ENCODE peak calls at places on chromosome 1, in ten cellular contexts. One of them, this sample, is unnamed. For H3K4me1, H3K27me3 and H3K36me3, the result is how much of the 10 kb centered on the place peaks cover.

GRCh38 chr1:1285102-1285571 is 4.9 kb downstream of the SCNN1D start:
- DNase-seq in left ventricle myocardium inferior: no peak
- DNase-seq in naive thymus-derived CD4-positive, alpha-beta T cell: no peak
- DNase-seq in IMR-90: no peak
- DNase-seq in thoracic aorta: no peak
- DNase-seq in right lobe of liver: no peak
- DNase-seq in neuronal stem cell: no peak
- DNase-seq in psoas muscle: peak
- DNase-seq in upper lobe of right lung: no peak
- DNase-seq in Caco-2: no peak
- DNase-seq in this sample: no peak

GRCh38 chr1:212119397-212119837 is 83.9 kb downstream of the DTL start:
- DNase-seq in thoracic aorta: no peak
- DNase-seq in right lobe of liver: no peak
- DNase-seq in psoas muscle: peak
- DNase-seq in neuronal stem cell: no peak
- DNase-seq in Caco-2: no peak
- DNase-seq in IMR-90: no peak
- DNase-seq in left ventricle myocardium inferior: peak
- DNase-seq in naive thymus-derived CD4-positive, alpha-beta T cell: no peak
- DNase-seq in upper lobe of right lung: no peak
- DNase-seq in this sample: no peak

GRCh38 chr1:27011058-27011764 is 1.4 kb downstream of the TENT5B start:
- DNase-seq in naive thymus-derived CD4-positive, alpha-beta T cell: no peak
- DNase-seq in left ventricle myocardium inferior: no peak
- DNase-seq in thoracic aorta: peak
- DNase-seq in neuronal stem cell: peak
- DNase-seq in Caco-2: peak
- DNase-seq in upper lobe of right lung: peak
- DNase-seq in IMR-90: peak
- DNase-seq in psoas muscle: peak
- DNase-seq in right lobe of liver: no peak
- DNase-seq in this sample: no peak

GRCh38 chr1:198943484-198943883 is 304.6 kb downstream of the PTPRC start:
- DNase-seq in psoas muscle: no peak
- DNase-seq in thoracic aorta: no peak
- DNase-seq in Caco-2: no peak
- DNase-seq in upper lobe of right lung: no peak
- DNase-seq in neuronal stem cell: no peak
- DNase-seq in IMR-90: no peak
- DNase-seq in right lobe of liver: no peak
- DNase-seq in naive thymus-derived CD4-positive, alpha-beta T cell: no peak
- DNase-seq in left ventricle myocardium inferior: no peak
- DNase-seq in this sample: no peak

GRCh38 chr1:159146996-159147395 is 24.4 kb upstream of the CADM3 start:
- DNase-seq in Caco-2: no peak
- DNase-seq in right lobe of liver: no peak
- DNase-seq in upper lobe of right lung: no peak
- DNase-seq in thoracic aorta: no peak
- DNase-seq in neuronal stem cell: no peak
- DNase-seq in left ventricle myocardium inferior: no peak
- DNase-seq in IMR-90: no peak
- DNase-seq in naive thymus-derived CD4-positive, alpha-beta T cell: no peak
- DNase-seq in psoas muscle: no peak
- DNase-seq in this sample: no peak

GRCh38 chr1:104195395-104195794 is 445.7 kb downstream of the AMY1C start:
- DNase-seq in naive thymus-derived CD4-positive, alpha-beta T cell: no peak
- DNase-seq in Caco-2: no peak
- DNase-seq in right lobe of liver: no peak
- DNase-seq in neuronal stem cell: no peak
- DNase-seq in psoas muscle: no peak
- DNase-seq in IMR-90: no peak
- DNase-seq in thoracic aorta: no peak
- DNase-seq in upper lobe of right lung: no peak
- DNase-seq in left ventricle myocardium inferior: no peak
- DNase-seq in this sample: no peak

GRCh38 chr1:1760345-1760650 is 18.0 kb downstream of the NADK start:
- DNase-seq in naive thymus-derived CD4-positive, alpha-beta T cell: no peak
- DNase-seq in neuronal stem cell: no peak
- DNase-seq in left ventricle myocardium inferior: no peak
- DNase-seq in Caco-2: no peak
- DNase-seq in IMR-90: no peak
- DNase-seq in psoas muscle: no peak
- DNase-seq in right lobe of liver: peak
- DNase-seq in thoracic aorta: no peak
- DNase-seq in upper lobe of right lung: no peak
- DNase-seq in this sample: no peak

GRCh38 chr1:184002071-184002470 is 35.5 kb downstream of the COLGALT2 start:
- DNase-seq in neuronal stem cell: no peak
- DNase-seq in upper lobe of right lung: no peak
- DNase-seq in IMR-90: peak
- DNase-seq in left ventricle myocardium inferior: no peak
- DNase-seq in naive thymus-derived CD4-positive, alpha-beta T cell: no peak
- DNase-seq in thoracic aorta: no peak
- DNase-seq in right lobe of liver: no peak
- DNase-seq in psoas muscle: no peak
- DNase-seq in Caco-2: no peak
- DNase-seq in this sample: no peak

GRCh38 chr1:13757693-13758092 is 57.7 kb downstream of the PRDM2 start:
- DNase-seq in upper lobe of right lung: no peak
- DNase-seq in neuronal stem cell: no peak
- DNase-seq in thoracic aorta: no peak
- DNase-seq in right lobe of liver: no peak
- DNase-seq in Caco-2: no peak
- DNase-seq in psoas muscle: no peak
- DNase-seq in IMR-90: no peak
- DNase-seq in left ventricle myocardium inferior: no peak
- DNase-seq in naive thymus-derived CD4-positive, alpha-beta T cell: no peak
- DNase-seq in this sample: no peak
- H3K4me1 ChIP-seq in upper lobe of right lung: half or more
- H3K4me1 ChIP-seq in neuronal stem cell: under half
- H3K4me1 ChIP-seq in thoracic aorta: under half
- H3K4me1 ChIP-seq in right lobe of liver: under half
- H3K4me1 ChIP-seq in Caco-2: under half
- H3K4me1 ChIP-seq in psoas muscle: half or more
- H3K4me1 ChIP-seq in IMR-90: under half
- H3K4me1 ChIP-seq in left ventricle myocardium inferior: half or more
- H3K4me1 ChIP-seq in naive thymus-derived CD4-positive, alpha-beta T cell: half or more
- H3K4me1 ChIP-seq in this sample: half or more

DNA sequence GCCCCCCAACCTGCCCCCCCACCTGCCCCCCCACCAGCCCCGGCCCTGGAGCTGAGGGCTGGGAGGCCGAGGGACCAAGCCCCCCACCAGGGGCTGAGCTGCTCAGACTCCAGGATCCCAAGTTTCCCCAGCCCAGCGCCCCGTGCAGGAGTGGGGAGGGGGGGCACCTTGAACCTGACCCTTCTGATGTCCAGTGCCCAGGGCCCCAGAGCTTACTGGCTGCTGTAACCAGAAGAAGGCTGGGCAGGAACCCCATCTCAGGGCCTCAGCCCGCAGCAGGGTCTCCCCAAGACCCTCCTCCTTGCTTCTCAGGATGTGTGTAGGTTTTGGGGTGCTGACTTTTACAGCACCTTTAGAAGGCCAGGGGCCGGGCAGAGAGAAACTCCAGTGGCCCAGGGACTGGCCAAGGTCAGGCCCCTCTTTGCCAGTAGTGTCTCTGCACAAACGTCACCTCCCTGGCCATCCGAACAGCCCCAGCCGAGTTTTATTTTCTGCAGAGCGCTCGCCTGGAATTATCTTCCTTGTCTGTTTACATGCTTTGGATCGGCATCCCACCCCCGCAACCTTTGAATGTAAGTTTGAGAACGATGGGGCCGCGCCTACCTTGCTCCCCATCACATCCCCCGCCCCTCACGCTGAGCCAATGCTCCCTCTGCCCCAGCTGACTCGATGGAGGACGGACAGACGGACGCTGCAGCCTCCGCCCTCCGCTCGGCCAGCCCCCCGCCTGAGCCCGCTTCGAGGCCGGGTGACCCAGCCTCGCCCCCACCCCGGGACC is 70.1 kb upstream of the CASZ1 start:
- DNase-seq in upper lobe of right lung: peak
- DNase-seq in thoracic aorta: no peak
- DNase-seq in left ventricle myocardium inferior: no peak
- DNase-seq in naive thymus-derived CD4-positive, alpha-beta T cell: no peak
- DNase-seq in psoas muscle: peak
- DNase-seq in neuronal stem cell: no peak
- DNase-seq in right lobe of liver: peak
- DNase-seq in IMR-90: peak
- DNase-seq in Caco-2: peak
- DNase-seq in this sample: no peak
- H3K27me3 ChIP-seq in upper lobe of right lung: under half
- H3K27me3 ChIP-seq in thoracic aorta: under half
- H3K27me3 ChIP-seq in left ventricle myocardium inferior: half or more
- H3K27me3 ChIP-seq in naive thymus-derived CD4-positive, alpha-beta T cell: under half
- H3K27me3 ChIP-seq in psoas muscle: under half
- H3K27me3 ChIP-seq in neuronal stem cell: under half
- H3K27me3 ChIP-seq in right lobe of liver: under half
- H3K27me3 ChIP-seq in IMR-90: half or more
- H3K27me3 ChIP-seq in Caco-2: under half
- H3K27me3 ChIP-seq in this sample: under half

GRCh38 chr1:108817016-108817415 is 39.9 kb downstream of the AKNAD1 start:
- DNase-seq in neuronal stem cell: no peak
- DNase-seq in right lobe of liver: no peak
- DNase-seq in psoas muscle: peak
- DNase-seq in thoracic aorta: no peak
- DNase-seq in upper lobe of right lung: no peak
- DNase-seq in Caco-2: no peak
- DNase-seq in left ventricle myocardium inferior: no peak
- DNase-seq in naive thymus-derived CD4-positive, alpha-beta T cell: no peak
- DNase-seq in IMR-90: peak
- DNase-seq in this sample: no peak

GRCh38 chr1:108816049-108816882 is 40.6 kb downstream of the AKNAD1 start:
- DNase-seq in neuronal stem cell: peak
- DNase-seq in right lobe of liver: no peak
- DNase-seq in left ventricle myocardium inferior: peak
- DNase-seq in Caco-2: no peak
- DNase-seq in naive thymus-derived CD4-positive, alpha-beta T cell: no peak
- DNase-seq in upper lobe of right lung: no peak
- DNase-seq in IMR-90: peak
- DNase-seq in psoas muscle: peak
- DNase-seq in thoracic aorta: peak
- DNase-seq in this sample: no peak

GRCh38 chr1:108813326-108813725 is 43.6 kb downstream of the AKNAD1 start:
- DNase-seq in Caco-2: no peak
- DNase-seq in psoas muscle: no peak
- DNase-seq in upper lobe of right lung: no peak
- DNase-seq in right lobe of liver: no peak
- DNase-seq in IMR-90: no peak
- DNase-seq in left ventricle myocardium inferior: no peak
- DNase-seq in thoracic aorta: no peak
- DNase-seq in naive thymus-derived CD4-positive, alpha-beta T cell: no peak
- DNase-seq in neuronal stem cell: no peak
- DNase-seq in this sample: no peak

GRCh38 chr1:108815566-108815965 is 41.3 kb downstream of the AKNAD1 start:
- DNase-seq in right lobe of liver: no peak
- DNase-seq in thoracic aorta: no peak
- DNase-seq in upper lobe of right lung: no peak
- DNase-seq in left ventricle myocardium inferior: no peak
- DNase-seq in psoas muscle: no peak
- DNase-seq in IMR-90: no peak
- DNase-seq in Caco-2: no peak
- DNase-seq in naive thymus-derived CD4-positive, alpha-beta T cell: no peak
- DNase-seq in neuronal stem cell: no peak
- DNase-seq in this sample: no peak

DNA sequence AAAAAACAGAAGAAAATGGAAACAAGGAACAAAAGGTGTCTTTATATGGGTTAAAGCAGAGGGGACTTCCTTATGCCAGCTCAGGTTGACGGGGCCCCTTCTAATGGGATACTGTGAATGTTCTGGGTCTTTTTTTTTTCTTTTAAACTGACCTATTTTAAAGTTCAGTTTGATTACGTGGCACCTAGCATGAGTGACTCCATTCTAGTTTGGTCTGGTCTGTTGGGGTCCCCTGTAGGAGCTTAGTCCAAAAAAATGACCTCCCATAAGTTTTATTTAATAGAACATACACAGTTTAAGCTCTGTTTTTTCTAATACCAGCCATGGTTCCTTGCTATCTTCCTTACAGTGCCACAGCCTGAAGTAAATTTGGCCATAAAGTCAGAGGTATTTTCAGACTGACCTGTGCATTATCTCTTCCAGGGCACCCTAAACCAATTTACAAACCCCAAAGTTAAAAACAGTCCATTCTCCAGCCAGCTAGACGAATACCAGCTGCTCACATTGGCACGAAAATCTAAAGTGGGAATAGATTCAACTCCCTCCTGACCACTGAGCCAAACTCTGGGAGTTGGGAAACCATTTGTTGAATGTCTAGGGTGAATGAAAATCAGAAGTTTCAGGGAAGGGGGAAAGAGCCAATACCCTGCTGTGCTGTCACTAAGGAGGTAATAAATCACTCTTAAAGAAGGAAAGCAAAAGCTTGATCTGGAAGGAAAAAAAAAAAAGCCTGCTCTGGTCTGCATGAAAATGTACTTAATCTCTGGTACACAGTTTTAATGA is 42.4 kb downstream of the AKNAD1 start:
- DNase-seq in left ventricle myocardium inferior: no peak
- DNase-seq in Caco-2: no peak
- DNase-seq in upper lobe of right lung: no peak
- DNase-seq in thoracic aorta: no peak
- DNase-seq in right lobe of liver: no peak
- DNase-seq in neuronal stem cell: no peak
- DNase-seq in naive thymus-derived CD4-positive, alpha-beta T cell: no peak
- DNase-seq in IMR-90: peak
- DNase-seq in psoas muscle: no peak
- DNase-seq in this sample: no peak
- H3K36me3 ChIP-seq in left ventricle myocardium inferior: under half
- H3K36me3 ChIP-seq in Caco-2: under half
- H3K36me3 ChIP-seq in upper lobe of right lung: under half
- H3K36me3 ChIP-seq in thoracic aorta: under half
- H3K36me3 ChIP-seq in right lobe of liver: under half
- H3K36me3 ChIP-seq in neuronal stem cell: under half
- H3K36me3 ChIP-seq in naive thymus-derived CD4-positive, alpha-beta T cell: under half
- H3K36me3 ChIP-seq in IMR-90: under half
- H3K36me3 ChIP-seq in psoas muscle: under half
- H3K36me3 ChIP-seq in this sample: under half

DNA sequence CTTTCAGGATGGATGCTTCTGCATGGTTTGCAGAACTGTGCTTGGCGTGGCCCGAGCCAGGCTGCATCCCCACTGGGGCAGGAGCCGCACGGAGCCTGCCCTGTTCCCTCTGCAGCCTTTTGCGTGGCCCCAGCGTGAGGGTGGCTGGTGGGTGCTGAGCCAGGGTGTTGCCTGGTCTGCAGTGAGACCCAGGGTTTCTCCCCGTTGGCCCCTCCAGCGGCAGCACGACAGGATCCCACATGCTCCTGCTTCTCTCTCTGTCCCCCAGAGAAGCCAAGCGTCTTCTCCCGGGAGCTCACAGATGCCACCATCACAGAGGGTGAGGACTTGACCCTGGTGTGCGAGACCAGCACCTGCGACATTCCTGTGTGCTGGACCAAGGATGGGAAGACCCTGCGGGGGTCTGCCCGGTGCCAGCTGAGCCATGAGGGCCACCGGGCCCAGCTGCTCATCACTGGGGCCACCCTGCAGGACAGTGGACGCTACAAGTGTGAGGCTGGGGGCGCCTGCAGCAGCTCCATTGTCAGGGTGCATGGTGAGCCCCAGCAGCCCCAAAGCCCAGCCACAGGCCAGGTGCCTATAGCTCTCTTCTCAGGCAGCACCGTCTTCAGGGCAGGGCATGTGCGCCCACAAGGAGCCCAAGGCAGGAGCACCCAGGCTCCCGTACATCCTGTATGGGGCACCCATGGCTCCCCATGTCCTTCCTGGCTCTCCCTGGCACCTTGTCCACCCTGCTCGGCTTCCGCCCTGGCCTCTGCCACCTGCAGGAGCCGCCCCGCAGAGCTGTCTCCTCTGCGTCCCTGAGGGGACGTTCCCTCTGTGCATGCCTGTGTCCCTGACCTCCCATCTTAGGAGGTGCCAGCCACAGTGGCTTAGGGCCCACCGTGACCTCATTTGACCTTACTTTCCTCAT is 78.9 kb downstream of the OBSCN start:
- DNase-seq in left ventricle myocardium inferior: peak
- DNase-seq in psoas muscle: no peak
- DNase-seq in neuronal stem cell: no peak
- DNase-seq in IMR-90: no peak
- DNase-seq in naive thymus-derived CD4-positive, alpha-beta T cell: no peak
- DNase-seq in upper lobe of right lung: peak
- DNase-seq in right lobe of liver: peak
- DNase-seq in Caco-2: no peak
- DNase-seq in thoracic aorta: no peak
- DNase-seq in this sample: no peak
- H3K4me1 ChIP-seq in left ventricle myocardium inferior: under half
- H3K4me1 ChIP-seq in psoas muscle: under half
- H3K4me1 ChIP-seq in neuronal stem cell: under half
- H3K4me1 ChIP-seq in IMR-90: under half
- H3K4me1 ChIP-seq in naive thymus-derived CD4-positive, alpha-beta T cell: under half
- H3K4me1 ChIP-seq in upper lobe of right lung: under half
- H3K4me1 ChIP-seq in right lobe of liver: under half
- H3K4me1 ChIP-seq in Caco-2: under half
- H3K4me1 ChIP-seq in thoracic aorta: under half
- H3K4me1 ChIP-seq in this sample: under half